ENCODE peak calls at places on chromosome 1, in ten cellular contexts. F is cardiac septum; X is GM20000; P is T-helper 2 cell; R is aorta; M is ACHN; G is heart left ventricle; H is activated CD4-positive, CD25-positive, alpha-beta regulatory T cell treated with anti-CD3 and anti-CD28 coated beads, Interleukin-2, amount 50 U/mL, for 16 hours; Q is AG09309; J is right atrium auricular region. S is an unnamed sample.

GRCh38 chr1:238658766-238659165 is 727.6 kb upstream of the CHRM3 start:
- DNase-seq in F (no peak), X (no peak), P (no peak), R (no peak), M (peak), G (no peak), H (no peak), Q (no peak), J (no peak), S (no peak)

GRCh38 chr1:190754769-190755168 is 277.1 kb upstream of the BRINP3 start:
- DNase-seq in F (no peak), X (no peak), P (no peak), R (no peak), M (peak), G (no peak), H (no peak), Q (no peak), J (no peak), S (no peak)

GRCh38 chr1:180234369-180235076 is 4.5 kb downstream of the LHX4 start:
- DNase-seq in F (peak), X (no peak), P (no peak), R (no peak), M (no peak), G (no peak), H (no peak), Q (no peak), J (no peak), S (no peak)

GRCh38 chr1:53592521-53592982 is 133.4 kb downstream of the DMRTB1 start:
- DNase-seq in F (peak), X (no peak), P (no peak), R (peak), M (no peak), G (no peak), H (no peak), Q (peak), J (peak), S (no peak)

GRCh38 chr1:152053375-152053774 is 16.6 kb upstream of the S100A11 start:
- DNase-seq in F (no peak), X (no peak), P (no peak), R (no peak), M (no peak), G (no peak), H (no peak), Q (no peak), J (no peak), S (no peak)

GRCh38 chr1:114559356-114559755 is 22.1 kb downstream of the BCAS2 start:
- DNase-seq in F (no peak), X (peak), P (no peak), R (no peak), M (no peak), G (no peak), H (no peak), Q (no peak), J (no peak), S (no peak)

GRCh38 chr1:32540589-32540988 is 1.4 kb downstream of the ZBTB8A start:
- DNase-seq in F (peak), X (no peak), P (no peak), R (no peak), M (no peak), G (no peak), H (no peak), Q (no peak), J (no peak), S (no peak)

GRCh38 chr1:93346472-93346991 is 825 bp downstream of the DR1 start:
- DNase-seq in F (no peak), X (peak), P (peak), R (no peak), M (peak), G (peak), H (no peak), Q (no peak), J (no peak), S (no peak)

GRCh38 chr1:241972703-241973375 is 15.3 kb downstream of the BECN2 start:
- DNase-seq in F (no peak), X (no peak), P (no peak), R (no peak), M (peak), G (no peak), H (no peak), Q (no peak), J (no peak), S (no peak)

GRCh38 chr1:159756397-159756796 is 24.4 kb upstream of the DUSP23 start:
- DNase-seq in F (no peak), X (no peak), P (no peak), R (peak), M (no peak), G (no peak), H (no peak), Q (no peak), J (no peak), S (no peak)

GRCh38 chr1:55816456-55816794 is 601.3 kb upstream of the USP24 start:
- DNase-seq in F (no peak), X (no peak), P (no peak), R (no peak), M (no peak), G (no peak), H (no peak), Q (no peak), J (no peak), S (no peak)

GRCh38 chr1:53527368-53527767 is 68.2 kb downstream of the DMRTB1 start:
- DNase-seq in F (no peak), X (no peak), P (no peak), R (no peak), M (no peak), G (no peak), H (no peak), Q (no peak), J (no peak), S (no peak)

GRCh38 chr1:63674238-63674864 is 81.1 kb downstream of the PGM1 start:
- DNase-seq in F (no peak), X (peak), P (no peak), R (peak), M (peak), G (peak), H (no peak), Q (peak), J (peak), S (peak)

S was measured in heart right ventricle.